ENCODE peak calls at places on chromosome 9, in five cellular contexts. I is kidney epithelial cell; V is GM12892; H is naive thymus-derived CD4-positive, alpha-beta T cell; M is NCI-H2081. G is an unnamed sample.
A peak's percentile ranks its signal among the peaks of the same experiment; 100 is the strongest.

GRCh38 chr9:79581388-79581787 is 9.6 kb downstream of the TLE4 start:
- DNase-seq in I (no peak), V (no peak), H (peak; percentile 29), M (no peak), G (no peak)

GRCh38 chr9:135604437-135605237 is 34.7 kb downstream of the GLT6D1 start:
- DNase-seq in I (no peak), V (no peak), H (no peak), M (no peak), G (no peak)

GRCh38 chr9:77838986-77839385 is 190.9 kb upstream of the GNA14 start:
- DNase-seq in I (no peak), V (no peak), H (no peak), M (no peak), G (no peak)

GRCh38 chr9:135746565-135746964 is 44.6 kb downstream of the KCNT1 start:
- DNase-seq in I (no peak), V (no peak), H (no peak), M (no peak), G (no peak)

GRCh38 chr9:129143031-129143441 is 31.8 kb downstream of the PTPA start:
- DNase-seq in I (no peak), V (peak; percentile 89), H (peak; percentile 58), M (peak; percentile 51), G (peak; percentile 96)

GRCh38 chr9:105858284-105858683 is 163.9 kb downstream of the TMEM38B start:
- DNase-seq in I (no peak), V (no peak), H (peak; percentile 21), M (no peak), G (no peak)

GRCh38 chr9:91948423-91949292 is 1.4 kb downstream of the ROR2 start:
- DNase-seq in I (no peak), V (no peak), H (no peak), M (peak; percentile 34), G (peak; percentile 78)

GRCh38 chr9:111945216-111945615 is 48.6 kb downstream of the UGCG start:
- DNase-seq in I (no peak), V (no peak), H (no peak), M (no peak), G (no peak)

GRCh38 chr9:128150594-128151342 is 1.5 kb downstream of the LCN2 start:
- DNase-seq in I (no peak), V (no peak), H (no peak), M (no peak), G (no peak)

GRCh38 chr9:20255052-20255451 is 367.2 kb downstream of the MLLT3 start:
- DNase-seq in I (no peak), V (no peak), H (no peak), M (no peak), G (no peak)

GRCh38 chr9:108580021-108580439 is 275.8 kb downstream of the ACTL7B start:
- DNase-seq in I (peak; percentile 28), V (no peak), H (no peak), M (no peak), G (no peak)

GRCh38 chr9:126496781-126497667 is 116.7 kb upstream of the LMX1B start:
- DNase-seq in I (no peak), V (no peak), H (no peak), M (no peak), G (no peak)

GRCh38 chr9:80369641-80370040 is 797.9 kb downstream of the TLE4 start:
- DNase-seq in I (no peak), V (no peak), H (no peak), M (no peak), G (no peak)

GRCh38 chr9:6735422-6735821 is 22.4 kb upstream of the KDM4C start:
- DNase-seq in I (no peak), V (no peak), H (no peak), M (no peak), G (no peak)

GRCh38 chr9:71326360-71326759 is 204.9 kb upstream of the TRPM3 start:
- DNase-seq in I (no peak), V (no peak), H (no peak), M (no peak), G (no peak)

GRCh38 chr9:98796364-98797101 is at the start of gene ANKS6:
- DNase-seq in I (no peak), V (peak; percentile 66), H (peak; percentile 80), M (peak; percentile 63), G (peak; percentile 85)

GRCh38 chr9:123614503-123615258 is 258.7 kb downstream of the CRB2 start:
- DNase-seq in I (no peak), V (no peak), H (no peak), M (peak; percentile 32), G (no peak)

GRCh38 chr9:133495327-133496293 is 16.7 kb upstream of the SLC2A6 start:
- DNase-seq in I (no peak), V (no peak), H (no peak), M (no peak), G (no peak)

GRCh38 chr9:133389025-133389557 is 12.9 kb downstream of the STKLD1 start:
- DNase-seq in I (no peak), V (no peak), H (no peak), M (no peak), G (no peak)

GRCh38 chr9:17810728-17811634 is 232.1 kb downstream of the SH3GL2 start:
- DNase-seq in I (no peak), V (no peak), H (no peak), M (peak; percentile 77), G (peak; percentile 35)

GRCh38 chr9:20558609-20559016 is 63.7 kb downstream of the MLLT3 start:
- DNase-seq in I (peak; percentile 89), V (no peak), H (no peak), M (no peak), G (no peak)

GRCh38 chr9:112000743-112001142 is 104.1 kb downstream of the UGCG start:
- DNase-seq in I (no peak), V (no peak), H (no peak), M (no peak), G (no peak)

GRCh38 chr9:137286980-137287383 is 9.5 kb downstream of the TOR4A start:
- DNase-seq in I (no peak), V (peak; percentile 61), H (no peak), M (peak; percentile 45), G (peak; percentile 52)

GRCh38 chr9:74443036-74443750 is 53.9 kb upstream of the RORB start:
- DNase-seq in I (no peak), V (no peak), H (no peak), M (no peak), G (no peak)

GRCh38 chr9:77647267-77647658 is 859 bp downstream of the GNA14 start:
- DNase-seq in I (no peak), V (no peak), H (no peak), M (no peak), G (no peak)

GRCh38 chr9:8053501-8053900 is 253.9 kb upstream of the DMAC1 start:
- DNase-seq in I (no peak), V (no peak), H (no peak), M (no peak), G (no peak)

GRCh38 chr9:26229324-26230054 is 551.2 kb upstream of the TUSC1 start:
- DNase-seq in I (no peak), V (no peak), H (no peak), M (no peak), G (no peak)

GRCh38 chr9:74379718-74380117 is 117.4 kb upstream of the RORB start:
- DNase-seq in I (no peak), V (no peak), H (no peak), M (peak; percentile 61), G (no peak)

GRCh38 chr9:32430720-32431119 is 46.3 kb downstream of the ACO1 start:
- DNase-seq in I (no peak), V (no peak), H (no peak), M (no peak), G (no peak)

GRCh38 chr9:117555964-117556629 is 141.2 kb upstream of the ASTN2 start:
- DNase-seq in I (no peak), V (peak; percentile 19), H (no peak), M (no peak), G (peak; percentile 42)

GRCh38 chr9:33934188-33934878 is 114.4 kb downstream of the UBAP2 start:
- DNase-seq in I (no peak), V (no peak), H (no peak), M (no peak), G (no peak)

GRCh38 chr9:129111762-129112151 is 542 bp downstream of the PTPA start:
- DNase-seq in I (no peak), V (no peak), H (no peak), M (peak; percentile 53), G (no peak)

GRCh38 chr9:130607640-130608420 is 28.5 kb downstream of the FUBP3 start:
- DNase-seq in I (no peak), V (no peak), H (no peak), M (no peak), G (no peak)

GRCh38 chr9:77291714-77292113 is 114.4 kb downstream of the VPS13A start:
- DNase-seq in I (no peak), V (no peak), H (no peak), M (no peak), G (no peak)

GRCh38 chr9:131191857-131192256 is 66.5 kb downstream of the NUP214 start:
- DNase-seq in I (no peak), V (no peak), H (no peak), M (no peak), G (no peak)

GRCh38 chr9:91159664-91160121 is 202.0 kb downstream of the AUH start:
- DNase-seq in I (no peak), V (no peak), H (no peak), M (no peak), G (peak; percentile 87)

GRCh38 chr9:88954073-88954472 is 37.2 kb upstream of the S1PR3 start:
- DNase-seq in I (peak; percentile 31), V (no peak), H (no peak), M (no peak), G (no peak)

G was measured in right cardiac atrium.